ENCODE peak calls at places on chromosome 6, in four cellular contexts. I is HepG2, O is K562, L is GM12878. G is an unnamed sample.
A peak's percentile ranks its signal among the peaks of the same experiment; 100 is the strongest.

GRCh38 chr6:36245572-36246031 is 24.3 kb upstream of the PNPLA1 start:
- DNase-seq in I (no peak), O (peak; percentile 54), L (no peak), G (peak; percentile 62)

GRCh38 chr6:15926256-15926655 is 202.6 kb upstream of the MYLIP start:
- DNase-seq in I (no peak), O (no peak), L (no peak), G (no peak)

GRCh38 chr6:52155791-52156576 is 30.2 kb upstream of the IL17A start:
- DNase-seq in I (no peak), O (no peak), L (peak; percentile 87), G (no peak)

GRCh38 chr6:37699138-37699766 is 1.6 kb upstream of the MDGA1 start:
- DNase-seq in I (no peak), O (no peak), L (no peak), G (no peak)

GRCh38 chr6:110039364-110039995 is 61.4 kb downstream of the GPR6 start:
- DNase-seq in I (peak; percentile 73), O (peak; percentile 69), L (peak; percentile 65), G (peak; percentile 89)

GRCh38 chr6:1797801-1798200 is 188.1 kb downstream of the FOXC1 start:
- DNase-seq in I (peak; percentile 53), O (no peak), L (no peak), G (no peak)

GRCh38 chr6:41730531-41731436 is 4.6 kb downstream of the TFEB start:
- DNase-seq in I (no peak), O (no peak), L (no peak), G (no peak)

GRCh38 chr6:168355716-168356522 is 36.3 kb upstream of the DACT2 start:
- DNase-seq in I (peak; percentile 49), O (peak; percentile 86), L (no peak), G (peak; percentile 71)

GRCh38 chr6:150058231-150058792 is 10.6 kb downstream of the ULBP3 start:
- DNase-seq in I (no peak), O (no peak), L (no peak), G (no peak)

GRCh38 chr6:112749673-112750072 is 402.5 kb downstream of the RFPL4B start:
- DNase-seq in I (no peak), O (no peak), L (no peak), G (no peak)

GRCh38 chr6:108083349-108083748 is 8.8 kb upstream of the OSTM1 start:
- DNase-seq in I (no peak), O (no peak), L (no peak), G (no peak)

GRCh38 chr6:18514180-18514579 is 127.0 kb downstream of the RNF144B start:
- DNase-seq in I (no peak), O (no peak), L (no peak), G (no peak)

GRCh38 chr6:1379026-1379809 is 10.2 kb upstream of the FOXF2 start:
- DNase-seq in I (no peak), O (no peak), L (no peak), G (no peak)

GRCh38 chr6:132977413-132977812 is 163.0 kb downstream of the RPS12 start:
- DNase-seq in I (no peak), O (no peak), L (no peak), G (no peak)

GRCh38 chr6:132972971-132973370 is 158.6 kb downstream of the RPS12 start:
- DNase-seq in I (no peak), O (no peak), L (no peak), G (no peak)

GRCh38 chr6:132973556-132973993 is 159.2 kb downstream of the RPS12 start:
- DNase-seq in I (no peak), O (no peak), L (no peak), G (no peak)

GRCh38 chr6:132974122-132974521 is 159.8 kb downstream of the RPS12 start:
- DNase-seq in I (no peak), O (no peak), L (no peak), G (no peak)

GRCh38 chr6:132978685-132979084 is 164.3 kb downstream of the RPS12 start:
- DNase-seq in I (no peak), O (no peak), L (no peak), G (no peak)
- TF ChIP-seq CTCF in I (no peak), O (no peak), L (no peak), G (no peak)

GRCh38 chr6:2990179-2990931 is 9.3 kb upstream of the NQO2 start:
- DNase-seq in I (no peak), O (peak; percentile 49), L (no peak), G (no peak)
- TF ChIP-seq NR2C2 in I (no peak), O (no peak), L (no peak), G (no peak)

DNA sequence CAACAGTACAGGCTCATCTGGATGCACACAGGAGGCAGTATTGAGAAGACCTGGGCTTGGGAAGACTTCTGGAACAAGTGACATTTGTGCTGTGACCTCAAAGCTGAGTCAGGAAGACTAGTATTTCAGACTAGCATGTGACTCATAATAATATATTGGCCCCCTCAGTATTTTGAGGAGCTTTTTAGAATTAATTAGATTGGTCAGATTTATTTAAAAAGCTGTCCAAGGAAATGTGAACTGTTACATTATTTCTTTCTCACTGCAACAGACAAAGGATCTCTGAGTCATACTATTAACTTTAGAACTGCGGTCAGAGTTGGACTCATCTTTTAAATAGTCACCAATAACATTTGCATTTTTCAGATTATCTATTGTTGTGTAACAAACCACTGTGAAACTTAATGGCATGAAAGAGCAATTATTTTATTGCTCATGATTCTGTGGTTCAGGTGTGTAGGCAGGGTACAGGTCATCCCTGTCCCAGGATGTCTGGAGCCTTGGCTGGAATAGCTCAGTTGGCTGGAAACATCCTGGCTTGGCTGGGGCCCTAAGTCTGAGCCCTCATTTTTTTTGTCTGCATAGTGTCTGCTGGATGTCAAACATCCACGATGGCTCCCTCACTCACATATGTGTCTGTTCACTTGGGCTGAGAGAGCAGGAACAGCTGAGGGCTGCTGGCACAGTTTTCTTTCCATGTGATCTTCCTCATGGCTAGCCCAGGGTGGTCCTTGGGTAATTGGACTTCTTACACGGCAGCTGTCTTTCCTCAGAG is 46.8 kb downstream of the MAP3K4 start:
- DNase-seq in I (no peak), O (no peak), L (peak; percentile 72), G (no peak)
- TF ChIP-seq ATF2 in I (no peak), O (no peak), L (peak; percentile 90), G (no peak)

GRCh38 chr6:157427969-157428368 is 47.0 kb downstream of the ZDHHC14 start:
- DNase-seq in I (no peak), O (no peak), L (no peak), G (no peak)

GRCh38 chr6:157420497-157420896 is 39.5 kb downstream of the ZDHHC14 start:
- DNase-seq in I (no peak), O (no peak), L (no peak), G (no peak)

GRCh38 chr6:157429248-157429647 is 48.3 kb downstream of the ZDHHC14 start:
- DNase-seq in I (no peak), O (no peak), L (no peak), G (no peak)

GRCh38 chr6:157428418-157429202 is 47.6 kb downstream of the ZDHHC14 start:
- DNase-seq in I (peak; percentile 73), O (peak; percentile 45), L (no peak), G (no peak)

GRCh38 chr6:157424491-157425020 is 43.6 kb downstream of the ZDHHC14 start:
- DNase-seq in I (peak; percentile 86), O (no peak), L (no peak), G (no peak)
- TF ChIP-seq CTCF in I (peak; percentile 30), O (no peak), L (no peak), G (no peak)

GRCh38 chr6:127302728-127303675 is 36.3 kb downstream of the RNF146 start:
- DNase-seq in I (peak; percentile 25), O (peak; percentile 34), L (no peak), G (no peak)
- TF ChIP-seq NR2C2 in I (no peak), O (no peak), L (no peak), G (no peak)

DNA sequence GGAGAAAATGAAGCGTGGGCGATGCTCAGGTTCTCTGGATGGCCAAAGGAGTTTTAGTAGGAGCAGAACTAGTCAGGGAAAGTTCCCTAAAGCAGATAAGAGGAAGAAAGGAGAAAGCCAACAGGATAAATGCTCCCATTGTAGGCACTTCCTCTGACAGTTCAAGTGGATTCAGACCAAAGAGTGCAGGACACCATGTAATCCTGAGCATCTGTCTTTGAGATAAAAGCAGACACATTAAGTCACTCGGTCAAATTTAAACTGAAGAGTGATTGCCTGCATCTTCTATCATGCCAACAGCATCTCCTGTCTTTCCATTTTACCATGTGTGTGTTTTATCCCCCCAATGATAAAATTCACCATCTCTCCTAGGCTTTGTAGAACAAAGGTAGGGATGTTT is 6.8 kb downstream of the GRIK2 start:
- DNase-seq in I (no peak), O (no peak), L (no peak), G (no peak)
- TF ChIP-seq ATF2 in I (no peak), O (no peak), L (no peak), G (no peak)

DNA sequence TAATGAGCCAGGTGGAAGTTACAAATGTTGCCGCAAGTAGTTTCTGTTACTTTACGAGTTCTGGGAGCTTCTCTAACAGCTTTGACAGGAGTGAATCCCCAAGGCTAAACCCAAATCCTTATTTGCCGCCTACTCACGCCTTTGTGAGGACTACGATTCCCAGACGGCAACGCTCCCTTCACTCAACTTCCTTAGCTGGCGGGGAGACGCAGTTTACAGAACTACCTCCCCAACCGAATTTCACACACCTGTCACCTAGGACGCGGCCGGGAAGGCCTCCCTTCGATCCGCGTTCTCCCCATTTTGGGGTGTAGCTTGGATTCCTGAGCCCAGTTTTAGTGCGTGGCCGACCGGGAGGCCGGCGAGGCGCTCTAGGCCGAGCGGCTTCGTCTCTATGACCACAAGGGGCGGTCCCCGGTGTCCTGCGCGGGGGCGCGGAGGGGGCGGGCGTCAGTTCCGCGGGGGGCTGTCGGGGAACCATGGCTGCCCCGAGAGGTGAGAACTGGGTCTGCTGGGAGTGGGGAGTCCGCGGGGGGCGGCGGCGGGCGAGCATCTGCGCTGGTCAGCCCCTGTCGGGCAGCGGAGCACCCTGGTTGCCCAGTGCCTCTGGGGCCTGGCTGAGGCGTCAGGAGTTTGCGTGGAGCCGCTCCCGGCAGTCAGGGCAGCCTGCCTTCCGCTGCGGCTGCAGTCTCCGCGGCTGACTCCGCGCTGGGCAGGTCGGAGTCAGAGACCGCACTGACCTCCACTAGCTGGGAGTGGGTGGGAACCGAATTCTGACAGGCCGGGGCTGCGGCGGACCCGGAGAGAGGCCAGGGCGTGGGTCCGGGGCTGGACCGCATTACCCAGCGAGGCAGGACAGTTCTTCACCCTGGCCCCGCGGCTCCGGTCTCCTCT is at the start of gene SLC35A1:
- DNase-seq in I (peak; percentile 60), O (peak; percentile 91), L (peak; percentile 65), G (peak; percentile 79)
- TF ChIP-seq CTCF in I (peak; percentile 38), O (no peak), L (peak; percentile 6), G (no peak)

GRCh38 chr6:154138806-154139205 is 99.8 kb downstream of the OPRM1 start:
- DNase-seq in I (no peak), O (no peak), L (no peak), G (no peak)

GRCh38 chr6:154134471-154135147 is 95.6 kb downstream of the OPRM1 start:
- DNase-seq in I (no peak), O (no peak), L (no peak), G (no peak)

GRCh38 chr6:154143753-154144152 is 104.7 kb downstream of the OPRM1 start:
- DNase-seq in I (no peak), O (no peak), L (no peak), G (no peak)

GRCh38 chr6:154139894-154140293 is 100.9 kb downstream of the OPRM1 start:
- DNase-seq in I (no peak), O (no peak), L (no peak), G (no peak)
- TF ChIP-seq NR2C2 in I (no peak), O (no peak), L (no peak), G (no peak)